ENCODE peak calls at places on chromosomes 1 and 21, in four cellular contexts. F, X, Y and B are unnamed samples.

GRCh38 chr21:42569732-42570301 is 56.2 kb downstream of the SLC37A1 start:
- DNase-seq in X (no peak), F (no peak), Y (no peak), B (peak)

GRCh38 chr1:22350171-22350961 is 101.3 kb upstream of the ZBTB40 start:
- DNase-seq in X (no peak), Y (no peak), F (no peak), B (no peak)

GRCh38 chr1:1920608-1921458 is 1.8 kb upstream of the TMEM52 start:
- DNase-seq in X (no peak), F (no peak), Y (no peak), B (peak)

GRCh38 chr1:107276247-107276646 is 135.4 kb downstream of the NTNG1 start:
- DNase-seq in F (no peak), X (no peak), Y (no peak), B (no peak)

GRCh38 chr21:35014302-35015044 is 34.6 kb downstream of the RUNX1 start:
- DNase-seq in F (no peak), X (no peak), Y (no peak), B (no peak)

GRCh38 chr1:79323240-79324025 is 316.9 kb upstream of the ADGRL4 start:
- DNase-seq in F (peak), Y (no peak), X (no peak), B (no peak)

GRCh38 chr1:9009438-9010366 is 16.5 kb downstream of the SLC2A7 start:
- DNase-seq in F (peak), X (no peak), Y (peak), B (no peak)

GRCh38 chr21:43361493-43362296 is 65.2 kb downstream of the SIK1 start:
- DNase-seq in F (peak), Y (peak), X (no peak), B (peak)

GRCh38 chr1:156118175-156118868 is 3.8 kb downstream of the LMNA start:
- DNase-seq in X (peak), F (no peak), Y (peak), B (peak)

GRCh38 chr1:1431845-1432565 is 3.5 kb upstream of the VWA1 start:
- DNase-seq in X (peak), F (no peak), Y (peak), B (peak)

GRCh38 chr1:240152611-240153297 is 61.1 kb downstream of the FMN2 start:
- DNase-seq in X (no peak), F (peak), Y (no peak), B (no peak)

GRCh38 chr1:101239095-101240040 is 2.5 kb downstream of the S1PR1 start:
- DNase-seq in Y (peak), F (no peak), X (no peak), B (peak)

GRCh38 chr1:58597991-58598390 is 20.9 kb upstream of the TACSTD2 start:
- DNase-seq in F (peak), Y (no peak), X (no peak), B (no peak)

GRCh38 chr1:81703736-81704463 is 96.8 kb upstream of the ADGRL2 start:
- DNase-seq in Y (no peak), F (peak), X (no peak), B (no peak)

GRCh38 chr21:44986471-44987291 is 46.9 kb downstream of the SLX9 start:
- DNase-seq in F (no peak), X (no peak), Y (peak), B (peak)

GRCh38 chr1:12537906-12538461 is 80.0 kb downstream of the DHRS3 start:
- DNase-seq in F (no peak), Y (no peak), X (no peak), B (peak)

GRCh38 chr1:247079141-247079874 is 697 bp upstream of the ZNF670 start:
- DNase-seq in X (no peak), F (no peak), Y (no peak), B (no peak)

GRCh38 chr1:12622506-12622905 is 4.5 kb upstream of the DHRS3 start:
- DNase-seq in X (no peak), Y (peak), F (no peak), B (no peak)

GRCh38 chr1:157968951-157969350 is 24.5 kb upstream of the KIRREL1 start:
- DNase-seq in X (no peak), Y (peak), F (peak), B (no peak)

GRCh38 chr1:42319128-42319851 is 15.7 kb downstream of the FOXJ3 start:
- DNase-seq in X (no peak), F (peak), Y (no peak), B (no peak)

GRCh38 chr1:14846688-14847087 is 248.2 kb downstream of the KAZN start:
- DNase-seq in Y (no peak), X (no peak), F (no peak), B (no peak)

GRCh38 chr1:51329443-51330325 is 678 bp downstream of the TTC39A start:
- DNase-seq in Y (peak), X (peak), F (no peak), B (peak)

GRCh38 chr1:1364266-1364665 is 5.9 kb upstream of the MXRA8 start:
- DNase-seq in F (no peak), X (peak), Y (no peak), B (no peak)

GRCh38 chr1:244896550-244896949 is 32.2 kb upstream of the HNRNPU start:
- DNase-seq in Y (no peak), F (peak), X (no peak), B (no peak)

GRCh38 chr1:230137328-230137815 is 70.3 kb downstream of the GALNT2 start:
- DNase-seq in F (peak), X (no peak), Y (no peak), B (no peak)

GRCh38 chr1:235078927-235079381 is 49.7 kb downstream of the TOMM20 start:
- DNase-seq in Y (no peak), F (peak), X (no peak), B (no peak)

GRCh38 chr1:147641695-147642592 is 28.4 kb downstream of the ACP6 start:
- DNase-seq in F (peak), X (peak), Y (no peak), B (no peak)